ENCODE peak calls at places on chromosomes 12 and 14, in four cellular contexts. One of them, this sample, is unnamed.

GRCh38 chr14:90721619-90722305 is 94.5 kb downstream of the TTC7B start:
- DNase-seq in ovary: no peak
- DNase-seq in A549: no peak
- DNase-seq in testis: no peak
- DNase-seq in this sample: no peak

GRCh38 chr12:95218164-95218851 is 701 bp downstream of the VEZT start:
- DNase-seq in ovary: no peak
- DNase-seq in A549: peak; percentile 59
- DNase-seq in testis: peak; percentile 84
- DNase-seq in this sample: no peak

GRCh38 chr12:62862259-62862881 is 72.6 kb downstream of the PPM1H start:
- DNase-seq in ovary: no peak
- DNase-seq in A549: no peak
- DNase-seq in testis: no peak
- DNase-seq in this sample: no peak

GRCh38 chr14:68506021-68506644 is 286.7 kb downstream of the ZFP36L1 start:
- DNase-seq in ovary: no peak
- DNase-seq in A549: no peak
- DNase-seq in testis: no peak
- DNase-seq in this sample: peak; percentile 31

GRCh38 chr14:104550849-104551728 is 28.5 kb upstream of the C14orf180 start:
- DNase-seq in ovary: no peak
- DNase-seq in A549: peak; percentile 40
- DNase-seq in testis: no peak
- DNase-seq in this sample: no peak

GRCh38 chr14:85280074-85280473 is 249.9 kb upstream of the FLRT2 start:
- DNase-seq in ovary: no peak
- DNase-seq in A549: no peak
- DNase-seq in testis: no peak
- DNase-seq in this sample: no peak

GRCh38 chr12:50246873-50247612 is 36.3 kb downstream of the LIMA1 start:
- DNase-seq in ovary: no peak
- DNase-seq in A549: peak; percentile 69
- DNase-seq in testis: peak; percentile 47
- DNase-seq in this sample: peak; percentile 28

GRCh38 chr14:104328607-104329006 is 190.2 kb downstream of the KIF26A start:
- DNase-seq in ovary: no peak
- DNase-seq in A549: no peak
- DNase-seq in testis: peak; percentile 8
- DNase-seq in this sample: no peak

GRCh38 chr12:131547560-131547959 is 163.3 kb upstream of the SFSWAP start:
- DNase-seq in ovary: no peak
- DNase-seq in A549: no peak
- DNase-seq in testis: no peak
- DNase-seq in this sample: no peak

GRCh38 chr12:56298828-56299227 is 1.3 kb downstream of the CS start:
- DNase-seq in ovary: no peak
- DNase-seq in A549: no peak
- DNase-seq in testis: no peak
- DNase-seq in this sample: no peak

GRCh38 chr12:122836027-122836921 is 1.0 kb downstream of the HIP1R start:
- DNase-seq in ovary: no peak
- DNase-seq in A549: peak; percentile 50
- DNase-seq in testis: no peak
- DNase-seq in this sample: peak; percentile 81

DNA sequence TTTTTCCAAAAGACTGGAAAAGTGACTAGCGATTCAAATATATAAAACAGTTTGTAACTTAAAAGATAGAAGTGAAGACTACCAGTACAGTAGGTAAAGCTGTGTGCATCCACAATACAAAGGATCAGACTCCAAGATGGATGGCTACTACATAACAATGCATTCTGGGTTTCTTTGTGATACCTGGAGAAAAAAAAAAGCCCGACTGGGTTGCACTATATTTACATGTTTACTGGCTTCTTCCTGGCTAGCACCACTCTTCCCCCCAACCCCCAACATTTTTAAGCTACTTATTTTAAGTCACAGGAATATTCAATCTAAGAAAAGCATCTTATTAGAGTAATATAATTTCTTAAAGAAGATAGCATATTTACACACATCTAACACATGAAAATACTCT is 61.1 kb upstream of the SINHCAF start:
- DNase-seq in ovary: no peak
- DNase-seq in A549: no peak
- DNase-seq in testis: no peak
- DNase-seq in this sample: no peak
- H3K27ac ChIP-seq in ovary: no peak overlapping the region
- H3K27ac ChIP-seq in A549: no peak overlapping the region
- H3K27ac ChIP-seq in testis: no peak overlapping the region
- H3K27ac ChIP-seq in this sample: no peak overlapping the region

DNA sequence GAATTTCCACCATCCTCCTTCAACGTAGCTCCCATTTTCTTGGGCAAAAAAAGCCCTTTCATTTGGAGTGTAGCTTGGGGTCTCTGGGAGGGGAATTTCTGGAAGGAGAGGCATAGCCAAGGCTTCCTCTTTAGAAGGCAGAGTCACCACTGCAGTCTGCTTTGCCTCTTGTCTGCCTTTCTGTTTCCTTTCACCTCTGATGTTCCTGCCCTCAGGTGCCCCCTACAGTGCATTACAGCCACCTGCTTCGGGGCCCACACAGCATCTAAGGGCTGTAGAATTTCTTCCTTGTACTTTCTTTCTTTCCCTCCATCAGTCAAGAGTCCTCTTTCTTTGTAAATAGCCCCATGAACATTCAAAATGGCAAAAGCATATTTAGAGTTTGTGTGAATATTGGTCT is 1313.9 kb downstream of the TMEM121 start:
- DNase-seq in ovary: no peak
- DNase-seq in A549: no peak
- DNase-seq in testis: no peak
- DNase-seq in this sample: no peak
- H3K4me1 ChIP-seq in ovary: peaks cover 8% of the 10 kb centered on the region
- H3K4me1 ChIP-seq in A549: peaks cover 8% of the 10 kb centered on the region
- H3K4me1 ChIP-seq in testis: peaks cover 10% of the 10 kb centered on the region
- H3K4me1 ChIP-seq in this sample: peaks cover 10% of the 10 kb centered on the region

DNA sequence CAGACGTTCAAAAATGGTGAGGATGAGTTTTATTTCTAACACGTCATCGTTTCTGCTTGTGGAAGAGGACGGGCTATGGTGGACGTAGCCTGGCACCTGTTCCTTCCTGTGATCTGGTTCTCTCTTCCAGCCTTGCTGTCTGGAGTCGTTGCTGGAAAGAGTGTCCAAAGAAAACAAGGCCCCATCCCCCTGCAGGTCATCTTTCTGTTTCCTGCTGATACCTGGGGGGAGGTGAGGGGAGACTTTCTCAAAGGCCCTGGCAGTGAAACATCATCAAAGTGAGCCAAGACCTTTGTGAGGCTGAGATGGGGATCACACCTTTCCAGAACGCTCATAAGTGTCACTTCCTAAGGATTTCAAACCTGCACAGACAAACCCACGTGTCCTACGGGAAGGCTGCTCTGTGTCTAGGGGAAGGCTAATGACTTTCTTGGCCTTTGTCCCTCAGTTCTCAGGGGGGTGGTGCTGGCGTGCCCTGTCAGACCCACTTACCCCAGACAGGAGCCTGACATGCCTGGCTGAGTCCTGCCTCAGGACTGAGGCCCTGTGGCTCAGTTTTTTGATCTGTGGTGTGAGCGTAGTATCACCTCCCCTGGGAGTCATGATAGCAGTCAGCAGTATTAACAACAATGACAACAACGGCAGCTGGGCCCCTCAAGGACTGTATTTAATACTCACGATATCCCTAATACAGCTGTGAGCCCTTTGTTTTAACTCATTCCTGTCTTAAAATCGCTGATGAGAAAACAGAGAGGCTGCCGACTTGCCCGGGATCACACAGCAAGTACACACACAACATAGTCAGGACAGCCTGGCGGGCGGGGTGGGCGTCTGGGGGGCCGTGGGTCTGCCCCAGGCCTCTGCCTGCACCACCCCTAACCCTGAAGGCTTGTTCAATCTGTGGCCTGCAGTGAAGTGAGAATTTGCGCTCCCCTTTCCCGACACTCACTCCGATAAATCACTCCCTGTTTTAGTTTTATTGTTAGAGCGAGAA is 235.3 kb downstream of the SLC41A2 start:
- DNase-seq in ovary: no peak
- DNase-seq in A549: no peak
- DNase-seq in testis: no peak
- DNase-seq in this sample: no peak
- TF ChIP-seq POLR2A in ovary: no peak
- TF ChIP-seq POLR2A in A549: no peak
- TF ChIP-seq POLR2A in testis: no peak
- TF ChIP-seq POLR2A in this sample: no peak

GRCh38 chr14:21556378-21557083 is 23.3 kb downstream of the OR10G3 start:
- DNase-seq in ovary: no peak
- DNase-seq in A549: no peak
- DNase-seq in testis: no peak
- DNase-seq in this sample: no peak

GRCh38 chr14:21557084-21557901 is 22.6 kb downstream of the OR10G3 start:
- DNase-seq in ovary: peak; percentile 62
- DNase-seq in A549: peak; percentile 68
- DNase-seq in testis: peak; percentile 96
- DNase-seq in this sample: peak; percentile 89

GRCh38 chr14:21553266-21553665 is 26.6 kb downstream of the OR10G3 start:
- DNase-seq in ovary: no peak
- DNase-seq in A549: no peak
- DNase-seq in testis: no peak
- DNase-seq in this sample: no peak

DNA sequence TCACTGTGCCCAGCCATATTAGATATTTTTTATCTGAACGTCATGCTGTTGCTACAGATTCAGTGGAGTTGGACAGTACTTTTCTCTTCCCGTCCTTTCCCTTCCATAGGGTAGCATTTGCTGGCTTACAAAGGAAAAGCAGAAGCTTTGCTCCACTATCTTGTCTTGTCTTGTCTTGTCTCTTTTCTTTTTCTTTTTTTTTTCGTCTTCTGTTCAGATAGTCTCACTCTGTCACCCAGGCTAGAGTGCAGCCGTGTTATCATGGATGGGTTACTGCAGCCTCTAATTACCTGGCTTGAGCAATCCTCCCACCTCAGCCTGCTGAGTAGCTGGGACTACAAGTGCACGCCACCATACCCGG is 21.2 kb downstream of the OR10G3 start:
- DNase-seq in ovary: no peak
- DNase-seq in A549: no peak
- DNase-seq in testis: no peak
- DNase-seq in this sample: no peak
- H3K27ac ChIP-seq in ovary: no peak overlapping the region
- H3K27ac ChIP-seq in A549: no peak overlapping the region
- H3K27ac ChIP-seq in testis: no peak overlapping the region
- H3K27ac ChIP-seq in this sample: no peak overlapping the region

GRCh38 chr14:89368490-89369477 is 48.2 kb downstream of the FOXN3 start:
- DNase-seq in ovary: no peak
- DNase-seq in A549: no peak
- DNase-seq in testis: no peak
- DNase-seq in this sample: no peak

GRCh38 chr14:89365071-89365801 is 51.8 kb downstream of the FOXN3 start:
- DNase-seq in ovary: no peak
- DNase-seq in A549: no peak
- DNase-seq in testis: no peak
- DNase-seq in this sample: no peak

GRCh38 chr14:89369656-89370055 is 47.4 kb downstream of the FOXN3 start:
- DNase-seq in ovary: no peak
- DNase-seq in A549: no peak
- DNase-seq in testis: no peak
- DNase-seq in this sample: no peak

GRCh38 chr14:89366580-89367448 is 50.2 kb downstream of the FOXN3 start:
- DNase-seq in ovary: no peak
- DNase-seq in A549: no peak
- DNase-seq in testis: peak; percentile 61
- DNase-seq in this sample: no peak

DNA sequence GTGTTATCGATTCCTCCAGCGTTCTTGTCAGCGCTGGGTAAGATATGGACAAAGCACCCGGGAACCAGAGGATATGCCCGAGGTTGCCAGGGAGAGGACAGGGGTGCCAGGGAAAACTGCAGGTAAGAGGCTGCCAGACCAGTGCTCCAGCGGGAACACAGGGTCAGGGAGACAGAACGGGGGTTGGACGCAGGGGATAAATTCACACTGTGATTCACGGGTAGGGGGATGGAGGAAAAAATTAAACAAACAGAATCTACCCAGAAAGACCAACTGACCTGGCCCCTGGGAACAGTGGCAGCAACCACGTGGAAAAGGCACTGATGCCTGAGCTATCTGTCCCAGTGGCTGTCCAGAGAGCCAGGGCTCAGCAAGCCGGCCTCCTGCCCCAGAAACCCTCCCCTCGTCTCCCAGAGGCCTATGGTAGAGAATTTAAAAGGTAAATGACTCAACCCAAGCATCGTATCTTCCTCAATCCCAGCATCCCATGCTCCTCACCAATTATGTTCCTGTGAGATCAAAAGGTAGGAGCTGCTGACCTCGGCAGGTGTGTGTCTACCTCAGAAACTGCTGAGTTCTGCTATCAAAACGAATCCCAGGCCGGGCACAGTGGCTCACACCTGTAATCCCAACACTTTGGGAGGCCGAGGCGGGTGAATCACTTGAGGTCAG is 49.4 kb downstream of the FOXN3 start:
- DNase-seq in ovary: no peak
- DNase-seq in A549: no peak
- DNase-seq in testis: no peak
- DNase-seq in this sample: no peak
- H3K4me1 ChIP-seq in ovary: peaks cover 26% of the 10 kb centered on the region
- H3K4me1 ChIP-seq in A549: peaks cover 5% of the 10 kb centered on the region
- H3K4me1 ChIP-seq in testis: peaks cover 14% of the 10 kb centered on the region
- H3K4me1 ChIP-seq in this sample: no peaks in the 10 kb centered on the region

GRCh38 chr12:112823582-112824149 is 32.1 kb downstream of the RPH3A start:
- DNase-seq in ovary: no peak
- DNase-seq in A549: peak; percentile 29
- DNase-seq in testis: no peak
- DNase-seq in this sample: no peak
- TF ChIP-seq POLR2A in ovary: no peak
- TF ChIP-seq POLR2A in A549: no peak
- TF ChIP-seq POLR2A in testis: no peak
- TF ChIP-seq POLR2A in this sample: no peak

DNA sequence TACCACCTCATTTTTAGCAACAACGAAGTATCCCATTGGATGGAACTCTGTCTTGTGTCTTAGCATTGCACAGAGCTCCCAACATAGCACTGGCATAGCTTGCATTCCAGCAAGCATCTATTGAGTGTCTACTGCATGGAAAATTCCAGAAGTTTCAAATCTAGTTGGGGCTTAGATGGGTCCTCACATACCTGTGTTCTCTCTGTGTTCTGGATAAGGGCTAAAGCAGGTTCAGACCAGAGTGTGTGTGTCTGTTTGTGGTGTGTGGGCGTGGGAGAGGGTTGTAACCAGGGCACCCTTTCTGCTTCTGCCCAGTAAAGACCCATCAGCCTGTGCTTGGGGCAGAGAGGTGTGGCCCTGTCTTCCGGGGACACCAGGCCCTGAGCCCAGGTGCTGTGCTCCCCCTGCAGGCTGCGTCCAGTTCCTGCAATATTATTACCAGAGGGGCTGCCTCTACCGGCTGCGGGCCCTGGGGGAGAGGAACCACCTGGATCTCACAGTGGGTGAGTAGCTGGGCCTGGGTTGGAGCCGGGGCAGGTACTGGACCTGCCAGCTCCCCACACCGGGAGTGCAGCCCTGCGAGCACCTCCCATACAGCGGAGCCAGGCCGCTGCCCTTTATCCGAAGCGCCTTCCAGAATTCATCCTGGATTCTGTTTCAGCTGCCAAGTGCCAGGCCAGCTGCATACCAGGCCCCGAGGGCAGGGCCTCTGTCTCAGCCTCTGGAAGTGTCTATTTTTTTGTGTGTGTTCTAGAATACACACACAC is 20.3 kb downstream of the RHOF start:
- DNase-seq in ovary: peak; percentile 67
- DNase-seq in A549: peak; percentile 91
- DNase-seq in testis: peak; percentile 74
- DNase-seq in this sample: peak; percentile 60
- H3K27ac ChIP-seq in ovary: no peak overlapping the region
- H3K27ac ChIP-seq in A549: peak overlapping the region; percentile 67
- H3K27ac ChIP-seq in testis: no peak overlapping the region
- H3K27ac ChIP-seq in this sample: peak overlapping the region; percentile 31